ENCODE peak calls at places on chromosomes 12 and 14, in six cellular contexts. One of them, this sample, is unnamed.
A peak's percentile ranks its signal among the peaks of the same experiment; 100 is the strongest.

GRCh38 chr14:21084988-21085853 is 13.2 kb downstream of the ZNF219 start:
- DNase-seq in transverse colon: no peak
- DNase-seq in Peyer's patch: no peak
- DNase-seq in GM23248: peak; percentile 85
- DNase-seq in CD4-positive, alpha-beta memory T cell: no peak
- DNase-seq in brain microvascular endothelial cell: peak; percentile 56
- DNase-seq in this sample: no peak

GRCh38 chr12:9064815-9065606 is 50.7 kb downstream of the A2M start:
- DNase-seq in brain microvascular endothelial cell: peak; percentile 9
- DNase-seq in Peyer's patch: peak; percentile 92
- DNase-seq in GM23248: peak; percentile 62
- DNase-seq in CD4-positive, alpha-beta memory T cell: peak; percentile 11
- DNase-seq in transverse colon: peak; percentile 87
- DNase-seq in this sample: peak; percentile 98

GRCh38 chr12:28171356-28172060 is 18.7 kb upstream of the CCDC91 start:
- DNase-seq in Peyer's patch: no peak
- DNase-seq in GM23248: peak; percentile 52
- DNase-seq in brain microvascular endothelial cell: no peak
- DNase-seq in transverse colon: no peak
- DNase-seq in CD4-positive, alpha-beta memory T cell: no peak
- DNase-seq in this sample: no peak

GRCh38 chr12:46664771-46665287 is 161.0 kb downstream of the SLC38A4 start:
- DNase-seq in transverse colon: no peak
- DNase-seq in brain microvascular endothelial cell: peak; percentile 86
- DNase-seq in GM23248: peak; percentile 93
- DNase-seq in CD4-positive, alpha-beta memory T cell: no peak
- DNase-seq in Peyer's patch: no peak
- DNase-seq in this sample: peak; percentile 34

GRCh38 chr12:14072952-14073351 is 91.5 kb upstream of the GRIN2B start:
- DNase-seq in GM23248: no peak
- DNase-seq in CD4-positive, alpha-beta memory T cell: no peak
- DNase-seq in transverse colon: no peak
- DNase-seq in brain microvascular endothelial cell: no peak
- DNase-seq in Peyer's patch: no peak
- DNase-seq in this sample: no peak

GRCh38 chr12:132497514-132498405 is 7.8 kb downstream of the FBRSL1 start:
- DNase-seq in CD4-positive, alpha-beta memory T cell: no peak
- DNase-seq in Peyer's patch: no peak
- DNase-seq in transverse colon: no peak
- DNase-seq in brain microvascular endothelial cell: no peak
- DNase-seq in GM23248: no peak
- DNase-seq in this sample: no peak

GRCh38 chr12:108526482-108527234 is 11.6 kb downstream of the FICD start:
- DNase-seq in Peyer's patch: no peak
- DNase-seq in CD4-positive, alpha-beta memory T cell: no peak
- DNase-seq in GM23248: peak; percentile 61
- DNase-seq in brain microvascular endothelial cell: no peak
- DNase-seq in transverse colon: no peak
- DNase-seq in this sample: no peak

GRCh38 chr12:90111646-90112565 is 403.3 kb upstream of the ATP2B1 start:
- DNase-seq in CD4-positive, alpha-beta memory T cell: no peak
- DNase-seq in GM23248: no peak
- DNase-seq in Peyer's patch: no peak
- DNase-seq in brain microvascular endothelial cell: no peak
- DNase-seq in transverse colon: no peak
- DNase-seq in this sample: no peak

GRCh38 chr12:125228519-125229260 is 163.5 kb downstream of the AACS start:
- DNase-seq in transverse colon: no peak
- DNase-seq in CD4-positive, alpha-beta memory T cell: no peak
- DNase-seq in GM23248: no peak
- DNase-seq in brain microvascular endothelial cell: no peak
- DNase-seq in Peyer's patch: no peak
- DNase-seq in this sample: no peak

GRCh38 chr12:10194160-10194559 is 15.3 kb downstream of the TMEM52B start:
- DNase-seq in GM23248: peak; percentile 70
- DNase-seq in CD4-positive, alpha-beta memory T cell: no peak
- DNase-seq in brain microvascular endothelial cell: no peak
- DNase-seq in Peyer's patch: no peak
- DNase-seq in transverse colon: no peak
- DNase-seq in this sample: no peak

GRCh38 chr12:68040450-68041075 is 51.3 kb downstream of the IFNG-AS1 start:
- DNase-seq in transverse colon: peak; percentile 63
- DNase-seq in CD4-positive, alpha-beta memory T cell: peak; percentile 64
- DNase-seq in brain microvascular endothelial cell: peak; percentile 79
- DNase-seq in GM23248: peak; percentile 72
- DNase-seq in Peyer's patch: no peak
- DNase-seq in this sample: peak; percentile 68

GRCh38 chr12:87428701-87429277 is 600.4 kb downstream of the C12orf50 start:
- DNase-seq in transverse colon: no peak
- DNase-seq in CD4-positive, alpha-beta memory T cell: no peak
- DNase-seq in brain microvascular endothelial cell: peak; percentile 45
- DNase-seq in Peyer's patch: no peak
- DNase-seq in GM23248: peak; percentile 58
- DNase-seq in this sample: no peak

GRCh38 chr12:99984271-99985128 is at the start of gene ANKS1B:
- DNase-seq in brain microvascular endothelial cell: no peak
- DNase-seq in Peyer's patch: peak; percentile 49
- DNase-seq in CD4-positive, alpha-beta memory T cell: no peak
- DNase-seq in GM23248: peak; percentile 63
- DNase-seq in transverse colon: peak; percentile 24
- DNase-seq in this sample: peak; percentile 74

GRCh38 chr12:110785240-110785639 is 42.5 kb upstream of the PPP1CC start:
- DNase-seq in Peyer's patch: no peak
- DNase-seq in brain microvascular endothelial cell: no peak
- DNase-seq in GM23248: peak; percentile 13
- DNase-seq in CD4-positive, alpha-beta memory T cell: no peak
- DNase-seq in transverse colon: no peak
- DNase-seq in this sample: no peak

GRCh38 chr12:124863409-124864325 is at the start of gene SCARB1:
- DNase-seq in Peyer's patch: peak; percentile 92
- DNase-seq in CD4-positive, alpha-beta memory T cell: peak; percentile 70
- DNase-seq in brain microvascular endothelial cell: peak; percentile 67
- DNase-seq in GM23248: peak; percentile 92
- DNase-seq in transverse colon: peak; percentile 90
- DNase-seq in this sample: peak; percentile 90

GRCh38 chr12:108616941-108617858 is 16.5 kb downstream of the SELPLG start:
- DNase-seq in transverse colon: peak; percentile 33
- DNase-seq in Peyer's patch: no peak
- DNase-seq in CD4-positive, alpha-beta memory T cell: peak; percentile 64
- DNase-seq in GM23248: no peak
- DNase-seq in brain microvascular endothelial cell: peak; percentile 37
- DNase-seq in this sample: no peak

GRCh38 chr12:109892165-109892715 is 7.8 kb upstream of the TCHP start:
- DNase-seq in transverse colon: no peak
- DNase-seq in CD4-positive, alpha-beta memory T cell: no peak
- DNase-seq in GM23248: no peak
- DNase-seq in brain microvascular endothelial cell: no peak
- DNase-seq in Peyer's patch: no peak
- DNase-seq in this sample: no peak

GRCh38 chr12:130044991-130045621 is 117.2 kb upstream of the FZD10 start:
- DNase-seq in GM23248: no peak
- DNase-seq in CD4-positive, alpha-beta memory T cell: no peak
- DNase-seq in brain microvascular endothelial cell: no peak
- DNase-seq in Peyer's patch: no peak
- DNase-seq in transverse colon: no peak
- DNase-seq in this sample: no peak

GRCh38 chr14:93720981-93721483 is 67.3 kb downstream of the PRIMA1 start:
- DNase-seq in transverse colon: no peak
- DNase-seq in CD4-positive, alpha-beta memory T cell: no peak
- DNase-seq in Peyer's patch: no peak
- DNase-seq in GM23248: no peak
- DNase-seq in brain microvascular endothelial cell: no peak
- DNase-seq in this sample: no peak

GRCh38 chr12:82627799-82628198 is 58.9 kb upstream of the TMTC2 start:
- DNase-seq in transverse colon: no peak
- DNase-seq in CD4-positive, alpha-beta memory T cell: no peak
- DNase-seq in GM23248: peak; percentile 74
- DNase-seq in Peyer's patch: no peak
- DNase-seq in brain microvascular endothelial cell: peak; percentile 34
- DNase-seq in this sample: no peak

GRCh38 chr12:1204581-1205121 is 213.6 kb downstream of the ERC1 start:
- DNase-seq in CD4-positive, alpha-beta memory T cell: peak; percentile 35
- DNase-seq in Peyer's patch: no peak
- DNase-seq in brain microvascular endothelial cell: peak; percentile 23
- DNase-seq in GM23248: peak; percentile 50
- DNase-seq in transverse colon: no peak
- DNase-seq in this sample: no peak

GRCh38 chr12:1201886-1202285 is 210.9 kb downstream of the ERC1 start:
- DNase-seq in Peyer's patch: no peak
- DNase-seq in brain microvascular endothelial cell: no peak
- DNase-seq in transverse colon: no peak
- DNase-seq in GM23248: no peak
- DNase-seq in CD4-positive, alpha-beta memory T cell: no peak
- DNase-seq in this sample: no peak

GRCh38 chr12:1206118-1206734 is 215.2 kb downstream of the ERC1 start:
- DNase-seq in GM23248: no peak
- DNase-seq in Peyer's patch: no peak
- DNase-seq in brain microvascular endothelial cell: no peak
- DNase-seq in CD4-positive, alpha-beta memory T cell: no peak
- DNase-seq in transverse colon: no peak
- DNase-seq in this sample: no peak

GRCh38 chr12:1205512-1206060 is 214.6 kb downstream of the ERC1 start:
- DNase-seq in GM23248: peak; percentile 76
- DNase-seq in transverse colon: no peak
- DNase-seq in CD4-positive, alpha-beta memory T cell: no peak
- DNase-seq in Peyer's patch: no peak
- DNase-seq in brain microvascular endothelial cell: peak; percentile 14
- DNase-seq in this sample: no peak

GRCh38 chr12:1203735-1204019 is 212.7 kb downstream of the ERC1 start:
- DNase-seq in brain microvascular endothelial cell: no peak
- DNase-seq in GM23248: no peak
- DNase-seq in CD4-positive, alpha-beta memory T cell: no peak
- DNase-seq in transverse colon: no peak
- DNase-seq in Peyer's patch: no peak
- DNase-seq in this sample: no peak
- H3K4me3 ChIP-seq in brain microvascular endothelial cell: no peak overlapping the region
- H3K4me3 ChIP-seq in GM23248: no peak overlapping the region
- H3K4me3 ChIP-seq in CD4-positive, alpha-beta memory T cell: no peak overlapping the region
- H3K4me3 ChIP-seq in transverse colon: no peak overlapping the region
- H3K4me3 ChIP-seq in Peyer's patch: no peak overlapping the region
- H3K4me3 ChIP-seq in this sample: no peak overlapping the region

DNA sequence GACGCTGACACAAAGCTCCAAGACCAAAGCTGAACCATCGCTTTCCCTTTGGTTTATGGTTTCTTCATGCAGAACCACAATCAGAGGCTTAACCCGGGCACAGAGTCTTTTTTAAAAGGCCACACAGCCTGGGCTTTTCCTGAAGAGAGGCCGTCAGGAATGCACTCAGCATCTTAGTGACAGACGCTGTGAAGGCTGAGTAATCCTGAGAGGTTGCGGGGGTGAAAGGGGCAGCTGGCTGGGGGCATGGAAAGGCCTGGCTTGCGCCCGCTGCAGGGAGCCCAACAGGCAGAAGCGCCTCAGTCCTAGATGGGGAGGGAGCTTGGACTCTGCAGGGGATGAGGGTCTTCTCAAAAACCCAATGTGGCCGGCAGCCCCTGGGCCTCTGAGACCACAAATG is 13.6 kb downstream of the CTDSP2 start:
- DNase-seq in Peyer's patch: no peak
- DNase-seq in CD4-positive, alpha-beta memory T cell: no peak
- DNase-seq in GM23248: peak; percentile 71
- DNase-seq in brain microvascular endothelial cell: no peak
- DNase-seq in transverse colon: no peak
- DNase-seq in this sample: no peak
- H3K4me3 ChIP-seq in Peyer's patch: no peak overlapping the region
- H3K4me3 ChIP-seq in CD4-positive, alpha-beta memory T cell: no peak overlapping the region
- H3K4me3 ChIP-seq in GM23248: no peak overlapping the region
- H3K4me3 ChIP-seq in brain microvascular endothelial cell: no peak overlapping the region
- H3K4me3 ChIP-seq in transverse colon: peak overlapping the region; percentile 23
- H3K4me3 ChIP-seq in this sample: no peak overlapping the region

DNA sequence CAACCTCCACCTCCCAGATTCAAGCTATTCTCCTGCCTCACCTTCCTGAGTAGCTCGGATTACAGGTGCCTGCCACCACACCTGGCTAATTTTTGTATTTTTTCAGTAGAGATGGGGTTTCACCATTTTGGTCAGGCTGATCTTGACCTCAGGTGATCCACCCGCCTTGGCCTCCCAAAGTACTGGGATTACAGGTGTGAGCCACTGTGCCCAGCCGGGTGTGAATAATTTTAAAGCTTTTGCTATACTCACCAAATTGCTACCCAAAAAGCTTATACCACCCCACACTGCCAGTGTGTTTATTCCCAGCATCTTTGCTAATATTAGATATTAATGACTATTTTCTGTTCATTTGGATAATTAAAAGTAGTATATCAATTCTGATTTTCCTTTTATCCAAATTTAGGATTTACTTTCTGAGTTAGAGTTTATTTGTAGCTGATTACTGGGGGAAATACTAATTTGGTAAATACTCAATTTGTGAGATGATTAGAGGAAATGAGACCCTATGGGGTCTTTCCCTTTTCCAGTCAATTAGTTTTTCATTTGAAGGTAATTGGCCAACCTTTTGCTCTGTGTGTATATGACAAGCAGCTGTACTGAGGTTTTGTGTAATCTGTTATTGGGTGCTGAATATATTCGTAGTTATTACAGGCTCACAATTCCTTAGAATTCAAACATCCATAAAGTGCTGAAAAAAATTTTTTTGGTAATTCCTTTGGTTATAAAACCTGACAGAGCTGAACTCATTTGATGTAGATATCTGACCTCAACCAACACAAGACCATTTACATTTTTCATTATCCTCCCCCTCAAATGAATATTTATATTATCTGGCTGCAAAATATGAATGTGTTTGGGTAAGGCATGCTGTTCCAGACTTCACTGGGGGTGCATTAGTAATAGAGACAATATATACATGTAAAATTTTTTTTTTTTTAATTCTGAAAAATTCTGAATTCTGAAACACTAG is 73.6 kb downstream of the ANO6 start:
- DNase-seq in brain microvascular endothelial cell: no peak
- DNase-seq in Peyer's patch: no peak
- DNase-seq in GM23248: no peak
- DNase-seq in CD4-positive, alpha-beta memory T cell: no peak
- DNase-seq in transverse colon: no peak
- DNase-seq in this sample: no peak
- H3K4me3 ChIP-seq in brain microvascular endothelial cell: no peak overlapping the region
- H3K4me3 ChIP-seq in Peyer's patch: no peak overlapping the region
- H3K4me3 ChIP-seq in GM23248: peak overlapping the region; percentile 18
- H3K4me3 ChIP-seq in CD4-positive, alpha-beta memory T cell: no peak overlapping the region
- H3K4me3 ChIP-seq in transverse colon: no peak overlapping the region
- H3K4me3 ChIP-seq in this sample: no peak overlapping the region

DNA sequence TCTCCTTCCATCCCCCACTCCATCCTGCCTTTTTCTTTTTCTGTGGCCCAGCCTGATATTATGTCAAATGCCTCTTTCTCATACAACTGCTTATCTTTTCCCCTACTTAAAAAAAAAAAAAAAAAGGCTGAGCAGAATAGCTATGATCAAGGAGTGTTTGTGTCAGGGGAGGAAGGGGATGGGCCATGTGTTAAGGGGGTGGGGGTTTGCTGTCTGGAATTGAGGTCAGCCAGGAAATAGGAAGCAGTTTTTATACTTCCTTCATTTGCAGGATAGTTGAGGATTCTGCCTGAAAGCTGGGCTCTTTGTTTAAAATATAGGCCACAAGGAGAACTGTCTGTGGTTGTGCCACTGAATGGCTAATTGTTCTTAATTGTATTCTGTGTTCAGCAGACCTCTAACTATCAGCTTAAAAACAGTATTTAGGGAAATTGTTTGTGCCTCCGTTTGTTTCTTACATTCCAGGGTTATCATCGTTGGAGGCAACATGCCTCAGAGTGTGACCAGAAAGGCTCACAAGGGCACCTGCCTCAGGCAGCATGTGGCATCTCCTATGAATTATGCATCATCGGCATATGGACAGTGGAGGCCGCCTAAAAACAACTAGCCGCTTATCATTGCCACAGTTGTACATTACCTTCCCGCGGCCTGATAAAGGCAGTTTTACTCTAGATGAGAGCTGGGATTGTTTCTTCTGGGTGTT is 95.9 kb downstream of the SRGAP1 start:
- DNase-seq in brain microvascular endothelial cell: no peak
- DNase-seq in CD4-positive, alpha-beta memory T cell: no peak
- DNase-seq in Peyer's patch: no peak
- DNase-seq in transverse colon: no peak
- DNase-seq in GM23248: no peak
- DNase-seq in this sample: no peak
- H3K4me3 ChIP-seq in brain microvascular endothelial cell: no peak overlapping the region
- H3K4me3 ChIP-seq in CD4-positive, alpha-beta memory T cell: no peak overlapping the region
- H3K4me3 ChIP-seq in Peyer's patch: no peak overlapping the region
- H3K4me3 ChIP-seq in transverse colon: no peak overlapping the region
- H3K4me3 ChIP-seq in GM23248: no peak overlapping the region
- H3K4me3 ChIP-seq in this sample: no peak overlapping the region